ENCODE peak calls at places on chromosomes 13 and 19, in six cellular contexts. Y is Right ventricle myocardium superior; A is mesothelial cell of epicardium; M is amniotic stem cell; F is T-helper 1 cell; Z is stimulated activated CD4-positive, alpha-beta T cell treated with anti-CD3 and anti-CD28 coated beads, Interleukin-1b, Interleukin-23, amount 100 ng/mL, for 24 hours. S is an unnamed sample.

GRCh38 chr13:112119192-112120030 is 52.5 kb downstream of the SOX1 start:
- DNase-seq in A (no peak), M (no peak), Y (no peak), Z (no peak), F (no peak), S (no peak)

GRCh38 chr19:12163841-12164240 is 945 bp downstream of the ZNF136 start:
- DNase-seq in A (no peak), F (no peak), Y (no peak), Z (no peak), M (no peak), S (no peak)

GRCh38 chr13:44762946-44763345 is 186.8 kb upstream of the TSC22D1 start:
- DNase-seq in F (no peak), Y (no peak), A (no peak), Z (no peak), M (no peak), S (no peak)

GRCh38 chr19:33437351-33438015 is 64.0 kb downstream of the CEBPG start:
- DNase-seq in Y (peak), A (no peak), F (no peak), Z (no peak), M (no peak), S (no peak)

GRCh38 chr19:16111160-16111908 is at the start of gene RAB8A:
- DNase-seq in A (peak), Y (peak), F (peak), M (peak), Z (peak), S (peak)

GRCh38 chr13:26498524-26499208 is 58.8 kb upstream of the WASF3 start:
- DNase-seq in Z (no peak), F (no peak), Y (no peak), A (no peak), M (no peak), S (peak)

GRCh38 chr19:51347209-51347928 is 5.4 kb upstream of the VSIG10L start:
- DNase-seq in Z (no peak), A (no peak), M (no peak), F (no peak), Y (peak), S (no peak)

GRCh38 chr13:84118845-84119409 is 236.7 kb upstream of the SLITRK1 start:
- DNase-seq in M (no peak), F (no peak), A (no peak), Y (no peak), Z (no peak), S (no peak)

GRCh38 chr19:390386-391198 is 18.4 kb downstream of the C2CD4C start:
- DNase-seq in Z (no peak), M (no peak), Y (no peak), A (no peak), F (no peak), S (no peak)

GRCh38 chr13:94031609-94032008 is 447.9 kb downstream of the DCT start:
- DNase-seq in Y (no peak), M (no peak), A (no peak), F (no peak), Z (no peak), S (no peak)

GRCh38 chr13:99656843-99657506 is 155.7 kb downstream of the TM9SF2 start:
- DNase-seq in Y (no peak), A (no peak), F (peak), M (no peak), Z (no peak), S (no peak)

GRCh38 chr19:3520166-3521103 is 14.3 kb downstream of the FZR1 start:
- DNase-seq in A (no peak), F (no peak), M (no peak), Y (no peak), Z (no peak), S (no peak)

GRCh38 chr19:33214621-33215020 is 11.0 kb downstream of the SLC7A10 start:
- DNase-seq in Z (no peak), Y (no peak), A (no peak), M (no peak), F (no peak), S (no peak)

GRCh38 chr19:5774921-5775320 is 9.6 kb downstream of the PRR22 start:
- DNase-seq in Z (no peak), A (no peak), M (no peak), Y (no peak), F (no peak), S (no peak)

GRCh38 chr13:30256713-30257432 is 50.5 kb downstream of the KATNAL1 start:
- DNase-seq in M (no peak), A (no peak), Y (no peak), Z (no peak), F (no peak), S (no peak)

GRCh38 chr13:26867451-26868067 is 107.0 kb upstream of the GPR12 start:
- DNase-seq in A (no peak), Z (no peak), M (no peak), Y (no peak), F (no peak), S (peak)

GRCh38 chr19:850221-850978 is 1.7 kb upstream of the ELANE start:
- DNase-seq in M (no peak), A (no peak), Y (peak), F (no peak), Z (no peak), S (no peak)

GRCh38 chr19:18543814-18544475 is 572 bp upstream of the FKBP8 start:
- DNase-seq in Z (peak), Y (peak), M (no peak), F (peak), A (no peak), S (no peak)

GRCh38 chr19:11256189-11256588 is 6.1 kb downstream of the DOCK6 start:
- DNase-seq in Z (no peak), M (no peak), F (no peak), A (no peak), Y (peak), S (peak)

GRCh38 chr19:6100284-6100915 is 9.9 kb downstream of the RFX2 start:
- DNase-seq in F (no peak), A (no peak), Y (peak), M (no peak), Z (no peak), S (peak)

GRCh38 chr13:49560270-49561063 is 24.9 kb downstream of the RCBTB1 start:
- DNase-seq in Y (no peak), A (no peak), F (no peak), Z (no peak), M (no peak), S (no peak)

S was measured in lung microvascular endothelial cell.